ENCODE peak calls at places on chromosomes 12 and 14, in five cellular contexts. S is suprapubic skin, T is stomach, C is transverse colon, Y is HCT116. F is an unnamed sample. For H3K4me1, the result is how much of the 10 kb centered on the place peaks cover.

GRCh38 chr12:95412826-95413311 is 61.1 kb upstream of the METAP2 start:
- DNase-seq in S (no peak), T (no peak), C (no peak), Y (peak), F (no peak)

GRCh38 chr12:68910128-68910527 is 22.8 kb downstream of the CPM start:
- DNase-seq in S (no peak), T (no peak), C (no peak), Y (no peak), F (no peak)

GRCh38 chr14:28608438-28608837 is 158.1 kb upstream of the FOXG1 start:
- DNase-seq in S (no peak), T (no peak), C (no peak), Y (no peak), F (no peak)

GRCh38 chr14:94617988-94618822 is 6.0 kb downstream of the SERPINA3 start:
- DNase-seq in S (no peak), T (no peak), C (no peak), Y (no peak), F (no peak)

GRCh38 chr12:115135800-115136211 is 451.8 kb upstream of the TBX3 start:
- DNase-seq in S (peak), T (no peak), C (peak), Y (no peak), F (peak)

GRCh38 chr12:117105902-117106301 is 6.7 kb upstream of the TESC start:
- DNase-seq in S (no peak), T (no peak), C (peak), Y (peak), F (no peak)

GRCh38 chr12:68623984-68624383 is 13.3 kb downstream of the RAP1B start:
- DNase-seq in S (no peak), T (no peak), C (no peak), Y (no peak), F (no peak)

GRCh38 chr12:43884683-43885410 is 49.0 kb downstream of the TMEM117 start:
- DNase-seq in S (no peak), T (no peak), C (no peak), Y (no peak), F (no peak)

GRCh38 chr12:121129705-121130147 is 3.0 kb upstream of the P2RX7 start:
- DNase-seq in S (no peak), T (no peak), C (no peak), Y (no peak), F (no peak)

GRCh38 chr12:42716521-42716920 is 127.0 kb upstream of the PRICKLE1 start:
- DNase-seq in S (no peak), T (no peak), C (no peak), Y (no peak), F (no peak)

GRCh38 chr12:15688202-15688736 is 100.9 kb downstream of the EPS8 start:
- DNase-seq in S (peak), T (peak), C (peak), Y (peak), F (no peak)

GRCh38 chr12:47277071-47277408 is 197.3 kb upstream of the AMIGO2 start:
- DNase-seq in S (no peak), T (peak), C (no peak), Y (no peak), F (no peak)

GRCh38 chr12:55693323-55694187 is 14.1 kb downstream of the ITGA7 start:
- DNase-seq in S (peak), T (no peak), C (no peak), Y (no peak), F (no peak)

GRCh38 chr14:66247662-66248061 is 238.5 kb upstream of the CCDC196 start:
- DNase-seq in S (no peak), T (no peak), C (no peak), Y (no peak), F (no peak)

GRCh38 chr12:5204271-5204670 is 160.6 kb downstream of the KCNA5 start:
- DNase-seq in S (no peak), T (no peak), C (no peak), Y (no peak), F (no peak)

GRCh38 chr14:73741386-73741875 is 27.2 kb upstream of the PNMA1 start:
- DNase-seq in S (peak), T (peak), C (peak), Y (no peak), F (no peak)

GRCh38 chr14:77206261-77206824 is 24.7 kb downstream of the TMEM63C start:
- DNase-seq in S (no peak), T (no peak), C (no peak), Y (no peak), F (no peak)

GRCh38 chr12:58528266-58528665 is 392.0 kb downstream of the LRIG3 start:
- DNase-seq in S (no peak), T (no peak), C (no peak), Y (no peak), F (no peak)

GRCh38 chr12:30985814-30986452 is 59.4 kb downstream of the TSPAN11 start:
- DNase-seq in S (no peak), T (peak), C (peak), Y (peak), F (no peak)

GRCh38 chr12:138171-138897 is 71.8 kb downstream of the IQSEC3 start:
- DNase-seq in S (peak), T (no peak), C (no peak), Y (no peak), F (no peak)

GRCh38 chr14:92930737-92931602 is 8.0 kb downstream of the CHGA start:
- DNase-seq in S (no peak), T (no peak), C (no peak), Y (no peak), F (no peak)

GRCh38 chr12:63098851-63099250 is 52.1 kb downstream of the AVPR1A start:
- DNase-seq in S (no peak), T (no peak), C (no peak), Y (no peak), F (no peak)

GRCh38 chr12:52145941-52146821 is 45.6 kb downstream of the KRT80 start:
- DNase-seq in S (no peak), T (no peak), C (peak), Y (no peak), F (no peak)

GRCh38 chr12:52147983-52148540 is 43.8 kb downstream of the KRT80 start:
- DNase-seq in S (no peak), T (no peak), C (no peak), Y (no peak), F (no peak)

GRCh38 chr12:52146822-52147366 is 44.9 kb downstream of the KRT80 start:
- DNase-seq in S (no peak), T (no peak), C (no peak), Y (no peak), F (peak)

GRCh38 chr12:52148541-52149181 is 43.2 kb downstream of the KRT80 start:
- DNase-seq in S (no peak), T (peak), C (peak), Y (peak), F (peak)

GRCh38 chr12:52147367-52147972 is 44.3 kb downstream of the KRT80 start:
- DNase-seq in S (peak), T (peak), C (peak), Y (peak), F (peak)
- H3K4me1 ChIP-seq in S (half or more), T (half or more), C (half or more), Y (half or more), F (half or more)

GRCh38 chr12:122974274-122974891 is 661 bp upstream of the OGFOD2 start:
- DNase-seq in S (peak), T (peak), C (peak), Y (peak), F (peak)

GRCh38 chr12:122976648-122976975 is 1.6 kb downstream of the OGFOD2 start:
- DNase-seq in S (no peak), T (no peak), C (no peak), Y (no peak), F (no peak)

GRCh38 chr12:122975790-122976647 is 975 bp downstream of the OGFOD2 start:
- DNase-seq in S (peak), T (no peak), C (no peak), Y (no peak), F (no peak)

GRCh38 chr12:122977153-122977552 is 2.1 kb downstream of the OGFOD2 start:
- DNase-seq in S (no peak), T (no peak), C (no peak), Y (no peak), F (no peak)

DNA sequence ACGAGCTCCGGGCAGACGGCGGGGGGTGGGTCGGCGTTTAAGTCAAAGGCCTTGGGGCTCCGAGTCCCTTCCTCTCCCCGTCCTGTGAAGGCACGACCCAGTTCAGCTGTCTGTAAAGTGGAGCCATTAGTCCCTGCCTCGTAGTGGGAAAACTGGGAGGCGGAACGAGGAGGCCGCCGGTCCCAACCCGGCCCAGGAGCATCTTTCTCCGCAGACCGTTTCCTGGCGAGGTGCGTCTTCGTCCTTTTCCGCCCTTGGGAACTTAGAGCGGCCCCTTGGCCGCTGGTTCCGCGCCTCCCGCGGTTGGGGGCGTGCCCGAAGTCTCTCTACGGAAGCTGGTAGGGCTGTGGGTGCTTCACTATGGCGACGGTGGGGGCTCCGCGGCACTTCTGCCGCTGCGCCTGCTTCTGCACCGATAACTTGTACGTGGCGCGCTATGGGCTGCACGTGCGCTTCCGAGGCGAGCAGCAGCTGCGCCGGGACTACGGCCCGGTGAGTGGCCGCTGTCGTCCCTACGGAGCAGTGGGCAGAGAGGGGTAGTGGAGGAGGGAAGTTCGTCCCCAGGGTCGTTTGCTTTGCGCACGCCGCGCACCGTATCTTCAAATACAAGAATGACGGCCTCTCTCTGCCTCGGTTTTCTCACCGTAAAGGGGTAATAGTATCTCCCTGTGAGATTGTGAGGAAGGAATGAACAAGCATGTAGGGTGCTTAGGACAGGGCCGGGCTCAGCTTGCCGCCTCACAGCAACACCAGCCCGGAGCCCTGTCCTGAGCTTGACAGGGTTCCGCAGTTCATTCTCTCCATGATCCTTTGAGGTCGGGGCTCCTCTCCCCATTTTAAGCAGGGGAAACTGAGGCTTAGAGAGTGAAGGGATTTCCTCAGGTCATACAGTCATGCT is at the start of gene OGFOD2:
- DNase-seq in S (peak), T (peak), C (peak), Y (peak), F (peak)
- TF ChIP-seq POLR2AphosphoS5 in S (no peak), T (peak), C (peak), Y (peak), F (peak)

GRCh38 chr12:64653123-64653522 is 42.8 kb downstream of the RASSF3 start:
- DNase-seq in S (no peak), T (no peak), C (no peak), Y (no peak), F (no peak)
- H3K4me1 ChIP-seq in S (under half), T (half or more), C (half or more), Y (under half), F (under half)

GRCh38 chr14:99156814-99157213 is 115.2 kb downstream of the BCL11B start:
- DNase-seq in S (no peak), T (no peak), C (no peak), Y (no peak), F (no peak)

GRCh38 chr14:99158150-99158549 is 113.8 kb downstream of the BCL11B start:
- DNase-seq in S (no peak), T (no peak), C (no peak), Y (no peak), F (peak)

GRCh38 chr14:99156026-99156425 is 116.0 kb downstream of the BCL11B start:
- DNase-seq in S (peak), T (peak), C (no peak), Y (no peak), F (no peak)

GRCh38 chr14:99157676-99158075 is 114.3 kb downstream of the BCL11B start:
- DNase-seq in S (no peak), T (peak), C (no peak), Y (no peak), F (no peak)

DNA sequence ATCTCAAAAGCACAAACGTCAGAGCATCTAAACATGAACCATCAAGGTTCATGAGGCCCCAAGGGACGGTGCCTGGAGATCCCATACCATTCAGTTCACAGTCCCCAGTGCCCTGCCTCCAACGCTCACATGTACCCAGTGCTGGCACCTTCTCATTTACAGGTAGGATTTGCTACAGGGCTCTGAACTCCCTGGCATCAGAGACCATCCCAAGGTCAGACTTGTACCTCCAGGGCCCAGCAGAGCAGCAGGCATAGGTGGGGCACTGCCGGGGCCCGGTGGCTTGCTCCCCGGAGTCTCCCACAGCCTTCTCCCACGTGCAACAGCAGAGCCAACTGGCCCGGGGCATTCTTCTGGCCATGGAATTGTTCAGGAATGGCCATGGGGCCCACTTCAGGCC is 114.8 kb downstream of the BCL11B start:
- DNase-seq in S (no peak), T (peak), C (no peak), Y (no peak), F (peak)
- TF ChIP-seq POLR2AphosphoS5 in S (no peak), T (no peak), C (no peak), Y (no peak), F (no peak)

DNA sequence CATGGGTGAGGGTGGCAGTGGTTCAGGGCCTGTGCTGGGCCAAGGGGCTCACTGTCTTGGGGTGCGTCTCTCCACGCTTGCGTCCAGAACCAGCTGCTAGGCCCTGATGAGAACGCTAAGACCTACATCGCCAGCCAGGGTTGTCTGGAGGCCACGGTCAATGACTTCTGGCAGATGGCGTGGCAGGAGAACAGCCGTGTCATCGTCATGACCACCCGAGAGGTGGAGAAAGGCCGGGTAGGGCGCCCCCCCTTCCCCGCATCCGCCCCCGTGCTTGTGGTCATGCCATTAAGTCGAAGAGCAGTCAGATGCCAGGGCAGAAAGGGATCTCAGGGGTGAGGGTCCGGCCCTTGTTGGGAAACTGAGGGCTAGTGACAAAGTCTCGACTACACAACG is 5.2 kb downstream of the PTPN6 start:
- DNase-seq in S (no peak), T (no peak), C (no peak), Y (no peak), F (no peak)
- H3K4me1 ChIP-seq in S (under half), T (half or more), C (under half), Y (under half), F (under half)

GRCh38 chr14:81427348-81428058 is 27.4 kb upstream of the STON2 start:
- DNase-seq in S (no peak), T (no peak), C (peak), Y (no peak), F (no peak)
- TF ChIP-seq POLR2AphosphoS5 in S (no peak), T (no peak), C (no peak), Y (no peak), F (no peak)

GRCh38 chr14:91381801-91382670 is 35.6 kb downstream of the CCDC88C start:
- DNase-seq in S (no peak), T (no peak), C (no peak), Y (no peak), F (no peak)

GRCh38 chr14:91380610-91381371 is 36.8 kb downstream of the CCDC88C start:
- DNase-seq in S (no peak), T (no peak), C (peak), Y (no peak), F (no peak)

GRCh38 chr14:91383439-91383838 is 34.2 kb downstream of the CCDC88C start:
- DNase-seq in S (no peak), T (no peak), C (no peak), Y (no peak), F (no peak)

GRCh38 chr14:91385227-91385626 is 32.4 kb downstream of the CCDC88C start:
- DNase-seq in S (no peak), T (no peak), C (no peak), Y (no peak), F (no peak)

GRCh38 chr14:91382712-91383111 is 34.9 kb downstream of the CCDC88C start:
- DNase-seq in S (no peak), T (no peak), C (no peak), Y (no peak), F (no peak)
- H3K4me1 ChIP-seq in S (under half), T (half or more), C (under half), Y (under half), F (under half)

DNA sequence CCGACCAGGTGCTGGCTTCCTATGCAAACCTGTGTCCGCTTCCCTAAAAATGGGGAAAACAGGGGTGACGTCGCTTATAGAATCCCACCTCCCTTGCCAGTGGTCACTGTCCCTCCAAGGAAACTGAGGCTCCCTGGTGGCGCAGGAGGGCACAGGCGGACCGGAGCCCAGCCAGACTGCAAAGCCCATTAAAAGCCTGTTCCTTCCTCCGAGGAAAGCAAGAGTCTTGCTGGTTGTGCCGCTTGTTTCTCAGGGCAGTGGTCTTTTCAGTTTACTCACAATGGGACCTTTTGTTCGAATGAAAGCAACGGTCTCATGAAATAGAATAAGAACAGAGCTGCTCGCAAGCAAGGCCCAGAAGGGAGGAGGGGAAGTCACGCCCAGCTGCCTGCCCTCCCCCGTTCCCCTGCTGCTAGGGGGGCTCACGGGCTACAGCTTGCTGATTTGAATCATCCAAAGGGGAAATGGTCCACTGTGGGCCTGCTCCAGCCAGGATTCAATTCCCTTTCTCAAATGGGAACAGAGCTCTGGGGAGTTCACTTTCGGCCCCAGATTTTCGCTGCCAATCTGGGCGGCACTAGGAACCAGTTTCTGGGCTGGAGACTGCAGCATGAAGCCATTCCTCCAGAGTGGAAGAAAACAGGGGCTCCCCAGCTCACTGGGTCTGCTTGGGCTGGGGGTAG is 4.6 kb upstream of the SELPLG start:
- DNase-seq in S (peak), T (peak), C (peak), Y (no peak), F (no peak)
- TF ChIP-seq POLR2AphosphoS5 in S (no peak), T (no peak), C (no peak), Y (no peak), F (no peak)

GRCh38 chr12:53227341-53227740 is 4.7 kb downstream of the RARG start:
- DNase-seq in S (no peak), T (no peak), C (no peak), Y (no peak), F (no peak)
- H3K4me1 ChIP-seq in S (half or more), T (half or more), C (half or more), Y (half or more), F (half or more)

F was measured in breast epithelium.